ENCODE peak calls at places on chromosomes 16 and 17, in eight cellular contexts. O is PC-3, W is midbrain, M is KG1, V is EH, B is HFFc6, K is nephron progenitor cell, T is adipocyte. I is an unnamed sample.

GRCh38 chr17:41496803-41497484 is 7.2 kb upstream of the KRT36 start:
- DNase-seq in O (peak; percentile 84), W (no peak), M (no peak), V (peak; percentile 94), B (peak; percentile 85), K (peak; percentile 63), T (peak; percentile 73), I (peak; percentile 85)

GRCh38 chr17:17783825-17784598 is 52.8 kb downstream of the SREBF1 start:
- DNase-seq in O (no peak), W (peak; percentile 72), M (no peak), V (peak; percentile 54), B (no peak), K (peak; percentile 71), T (peak; percentile 25), I (no peak)

GRCh38 chr17:29045734-29046133 is 2.8 kb downstream of the PIPOX start:
- DNase-seq in O (no peak), W (no peak), M (no peak), V (no peak), B (no peak), K (no peak), T (no peak), I (no peak)

GRCh38 chr16:87837627-87838289 is 31.5 kb downstream of the SLC7A5 start:
- DNase-seq in O (no peak), W (no peak), M (no peak), V (no peak), B (no peak), K (no peak), T (no peak), I (no peak)

GRCh38 chr17:45406107-45406506 is 26.6 kb downstream of the ARHGAP27 start:
- DNase-seq in O (no peak), W (no peak), M (no peak), V (no peak), B (no peak), K (no peak), T (no peak), I (no peak)

GRCh38 chr17:45905812-45906211 is 11.5 kb downstream of the MAPT start:
- DNase-seq in O (no peak), W (no peak), M (no peak), V (no peak), B (no peak), K (no peak), T (no peak), I (no peak)

GRCh38 chr16:53098526-53099317 is 43.9 kb downstream of the CHD9 start:
- DNase-seq in O (peak; percentile 59), W (peak; percentile 77), M (peak; percentile 66), V (peak; percentile 94), B (peak; percentile 79), K (peak; percentile 20), T (peak; percentile 90), I (no peak)

GRCh38 chr17:6165806-6166205 is 95.6 kb downstream of the WSCD1 start:
- DNase-seq in O (no peak), W (no peak), M (no peak), V (no peak), B (no peak), K (no peak), T (no peak), I (no peak)

GRCh38 chr17:13001991-13002615 is 15.7 kb downstream of the ELAC2 start:
- DNase-seq in O (no peak), W (no peak), M (no peak), V (no peak), B (no peak), K (no peak), T (peak; percentile 26), I (no peak)

GRCh38 chr16:83933885-83934683 is 19.0 kb upstream of the OSGIN1 start:
- DNase-seq in O (no peak), W (no peak), M (no peak), V (no peak), B (no peak), K (no peak), T (no peak), I (no peak)

GRCh38 chr16:4927661-4928060 is 9.3 kb downstream of the PPL start:
- DNase-seq in O (no peak), W (no peak), M (no peak), V (no peak), B (no peak), K (no peak), T (no peak), I (no peak)

GRCh38 chr17:3780986-3781385 is 20.0 kb downstream of the ITGAE start:
- DNase-seq in O (no peak), W (no peak), M (no peak), V (no peak), B (no peak), K (no peak), T (no peak), I (no peak)

GRCh38 chr17:3796110-3796821 is 4.7 kb downstream of the ITGAE start:
- DNase-seq in O (no peak), W (no peak), M (no peak), V (no peak), B (no peak), K (no peak), T (no peak), I (no peak)

GRCh38 chr17:31373150-31374082 is 18.1 kb upstream of the RAB11FIP4 start:
- DNase-seq in O (peak; percentile 62), W (peak; percentile 84), M (peak; percentile 40), V (peak; percentile 70), B (peak; percentile 67), K (no peak), T (peak; percentile 77), I (peak; percentile 66)

GRCh38 chr17:49551221-49552069 is 24.2 kb upstream of the NXPH3 start:
- DNase-seq in O (no peak), W (no peak), M (no peak), V (no peak), B (no peak), K (no peak), T (no peak), I (no peak)

GRCh38 chr17:75498019-75498725 is 17.2 kb downstream of the CASKIN2 start:
- DNase-seq in O (no peak), W (no peak), M (no peak), V (no peak), B (no peak), K (no peak), T (no peak), I (no peak)

GRCh38 chr17:7336240-7337175 is at the start of gene ACAP1:
- DNase-seq in O (no peak), W (no peak), M (peak; percentile 35), V (no peak), B (no peak), K (no peak), T (no peak), I (no peak)

GRCh38 chr16:65099607-65100006 is 22.3 kb downstream of the CDH11 start:
- DNase-seq in O (no peak), W (no peak), M (no peak), V (no peak), B (no peak), K (no peak), T (no peak), I (no peak)

GRCh38 chr17:78822552-78822951 is 18.1 kb downstream of the USP36 start:
- DNase-seq in O (no peak), W (no peak), M (no peak), V (peak; percentile 99), B (peak; percentile 97), K (no peak), T (peak; percentile 94), I (no peak)

GRCh38 chr17:76554131-76554530 is 14.3 kb downstream of the PRCD start:
- DNase-seq in O (no peak), W (peak; percentile 62), M (no peak), V (no peak), B (no peak), K (no peak), T (no peak), I (no peak)

GRCh38 chr17:80036715-80037477 is 454 bp downstream of the CCDC40 start:
- DNase-seq in O (peak; percentile 30), W (no peak), M (peak; percentile 9), V (peak; percentile 53), B (peak; percentile 5), K (peak; percentile 77), T (peak; percentile 71), I (peak; percentile 58)

GRCh38 chr17:29574732-29575510 is 6.4 kb downstream of the TP53I13 start:
- DNase-seq in O (no peak), W (no peak), M (no peak), V (no peak), B (no peak), K (no peak), T (no peak), I (no peak)

GRCh38 chr17:2547176-2547575 is 35.5 kb upstream of the METTL16 start:
- DNase-seq in O (peak; percentile 52), W (no peak), M (no peak), V (peak; percentile 37), B (peak; percentile 46), K (no peak), T (no peak), I (peak; percentile 41)

GRCh38 chr16:87076950-87077749 is 240.0 kb downstream of the C16orf95 start:
- DNase-seq in O (peak; percentile 65), W (no peak), M (no peak), V (peak; percentile 65), B (peak; percentile 51), K (peak; percentile 67), T (peak; percentile 33), I (peak; percentile 75)

GRCh38 chr17:45318561-45319230 is 1.9 kb upstream of the MAP3K14 start:
- DNase-seq in O (peak; percentile 69), W (no peak), M (no peak), V (no peak), B (no peak), K (no peak), T (no peak), I (no peak)

GRCh38 chr17:76371656-76372628 is 12.5 kb upstream of the SPHK1 start:
- DNase-seq in O (peak; percentile 77), W (no peak), M (no peak), V (peak; percentile 98), B (peak; percentile 93), K (no peak), T (peak; percentile 71), I (peak; percentile 98)

GRCh38 chr16:60727856-60728255 is 1308.4 kb downstream of the CDH8 start:
- DNase-seq in O (no peak), W (no peak), M (no peak), V (no peak), B (no peak), K (no peak), T (no peak), I (no peak)

GRCh38 chr17:77247048-77247541 is 106.3 kb downstream of the SEC14L1 start:
- DNase-seq in O (peak; percentile 89), W (peak; percentile 78), M (peak; percentile 60), V (peak; percentile 71), B (peak; percentile 25), K (peak; percentile 98), T (peak; percentile 94), I (peak; percentile 58)

GRCh38 chr17:35766903-35767510 is 6.3 kb downstream of the C17orf50 start:
- DNase-seq in O (peak; percentile 61), W (no peak), M (no peak), V (peak; percentile 65), B (peak; percentile 46), K (no peak), T (peak; percentile 81), I (peak; percentile 55)

GRCh38 chr16:54946909-54947308 is 16.2 kb downstream of the IRX5 start:
- DNase-seq in O (no peak), W (no peak), M (no peak), V (no peak), B (no peak), K (no peak), T (no peak), I (peak; percentile 3)

GRCh38 chr17:30222741-30223175 is 12.7 kb downstream of the SLC6A4 start:
- DNase-seq in O (no peak), W (no peak), M (no peak), V (no peak), B (no peak), K (no peak), T (no peak), I (no peak)

GRCh38 chr17:58531661-58532554 is 17.5 kb upstream of the MTMR4 start:
- DNase-seq in O (peak; percentile 56), W (peak; percentile 86), M (no peak), V (peak; percentile 63), B (no peak), K (peak; percentile 83), T (peak; percentile 74), I (peak; percentile 33)

GRCh38 chr16:14284930-14285541 is 213.9 kb downstream of the MRTFB start:
- DNase-seq in O (peak; percentile 60), W (peak; percentile 83), M (peak; percentile 88), V (peak; percentile 75), B (peak; percentile 61), K (no peak), T (no peak), I (no peak)

GRCh38 chr17:51035436-51035835 is 85.2 kb downstream of the SPAG9 start:
- DNase-seq in O (no peak), W (peak; percentile 74), M (peak; percentile 30), V (peak; percentile 92), B (peak; percentile 74), K (no peak), T (peak; percentile 88), I (no peak)

I was measured in RKO.